ENCODE peak calls at places on chromosomes 13 and 19, in nine cellular contexts. J, M, W, L, T, K, C, U and Y are unnamed samples. For H3K4me1, the result is how much of the 10 kb centered on the place peaks cover.

GRCh38 chr19:18488403-18488723 is 33.5 kb downstream of the ELL start:
- DNase-seq in J (no peak), M (no peak), W (no peak), L (no peak), T (no peak), K (no peak), C (no peak), U (peak), Y (no peak)

GRCh38 chr19:11381535-11382369 is 2.4 kb downstream of the EPOR start:
- DNase-seq in J (peak), M (peak), W (peak), L (peak), T (peak), K (peak), C (peak), U (peak), Y (peak)

GRCh38 chr13:91346848-91347211 is 657 bp upstream of the MIR17HG start:
- DNase-seq in J (no peak), M (peak), W (no peak), L (no peak), T (no peak), K (no peak), C (peak), U (no peak), Y (no peak)

GRCh38 chr19:30066781-30067759 is 125.0 kb downstream of the URI1 start:
- DNase-seq in J (no peak), M (peak), W (no peak), L (no peak), T (peak), K (no peak), C (no peak), U (no peak), Y (no peak)

GRCh38 chr13:113592571-113592970 is 8.0 kb downstream of the TFDP1 start:
- DNase-seq in J (peak), M (peak), W (peak), L (no peak), T (no peak), K (peak), C (peak), U (no peak), Y (no peak)

GRCh38 chr19:43441736-43442135 is 23.7 kb downstream of the LYPD3 start:
- DNase-seq in J (no peak), M (no peak), W (no peak), L (no peak), T (no peak), K (no peak), C (no peak), U (no peak), Y (no peak)

GRCh38 chr13:75635101-75635620 is 969 bp upstream of the LMO7 start:
- DNase-seq in J (no peak), M (no peak), W (peak), L (no peak), T (no peak), K (no peak), C (no peak), U (no peak), Y (peak)

GRCh38 chr19:51735759-51736449 is 12.1 kb upstream of the HAS1 start:
- DNase-seq in J (peak), M (peak), W (no peak), L (peak), T (no peak), K (peak), C (peak), U (no peak), Y (peak)

GRCh38 chr19:45901432-45901903 is 945 bp downstream of the MYPOP start:
- DNase-seq in J (no peak), M (peak), W (peak), L (peak), T (peak), K (peak), C (peak), U (no peak), Y (peak)

GRCh38 chr13:84126671-84127171 is 244.4 kb upstream of the SLITRK1 start:
- DNase-seq in J (no peak), M (no peak), W (no peak), L (no peak), T (no peak), K (no peak), C (no peak), U (no peak), Y (no peak)

GRCh38 chr13:79973533-79973963 is 367.4 kb downstream of the SPRY2 start:
- DNase-seq in J (peak), M (peak), W (no peak), L (no peak), T (no peak), K (peak), C (peak), U (no peak), Y (no peak)

GRCh38 chr19:11673608-11674041 is 65.1 kb downstream of the ZNF823 start:
- DNase-seq in J (peak), M (peak), W (peak), L (peak), T (peak), K (no peak), C (peak), U (no peak), Y (peak)

GRCh38 chr19:48734625-48735024 is 5.8 kb downstream of the RASIP1 start:
- DNase-seq in J (no peak), M (no peak), W (no peak), L (no peak), T (no peak), K (no peak), C (no peak), U (no peak), Y (no peak)

GRCh38 chr13:32314968-32315254 is 252 bp downstream of the ZAR1L start:
- DNase-seq in J (no peak), M (peak), W (no peak), L (peak), T (no peak), K (no peak), C (peak), U (no peak), Y (no peak)

GRCh38 chr19:1101337-1101698 is 2.5 kb upstream of the GPX4 start:
- DNase-seq in J (no peak), M (peak), W (peak), L (no peak), T (no peak), K (no peak), C (peak), U (no peak), Y (peak)

GRCh38 chr13:51125495-51126226 is 14.6 kb upstream of the C13orf42 start:
- DNase-seq in J (no peak), M (peak), W (peak), L (peak), T (peak), K (no peak), C (peak), U (peak), Y (no peak)

GRCh38 chr13:20360041-20360491 is 127.9 kb upstream of the GJB6 start:
- DNase-seq in J (no peak), M (no peak), W (no peak), L (peak), T (no peak), K (no peak), C (peak), U (no peak), Y (no peak)

DNA sequence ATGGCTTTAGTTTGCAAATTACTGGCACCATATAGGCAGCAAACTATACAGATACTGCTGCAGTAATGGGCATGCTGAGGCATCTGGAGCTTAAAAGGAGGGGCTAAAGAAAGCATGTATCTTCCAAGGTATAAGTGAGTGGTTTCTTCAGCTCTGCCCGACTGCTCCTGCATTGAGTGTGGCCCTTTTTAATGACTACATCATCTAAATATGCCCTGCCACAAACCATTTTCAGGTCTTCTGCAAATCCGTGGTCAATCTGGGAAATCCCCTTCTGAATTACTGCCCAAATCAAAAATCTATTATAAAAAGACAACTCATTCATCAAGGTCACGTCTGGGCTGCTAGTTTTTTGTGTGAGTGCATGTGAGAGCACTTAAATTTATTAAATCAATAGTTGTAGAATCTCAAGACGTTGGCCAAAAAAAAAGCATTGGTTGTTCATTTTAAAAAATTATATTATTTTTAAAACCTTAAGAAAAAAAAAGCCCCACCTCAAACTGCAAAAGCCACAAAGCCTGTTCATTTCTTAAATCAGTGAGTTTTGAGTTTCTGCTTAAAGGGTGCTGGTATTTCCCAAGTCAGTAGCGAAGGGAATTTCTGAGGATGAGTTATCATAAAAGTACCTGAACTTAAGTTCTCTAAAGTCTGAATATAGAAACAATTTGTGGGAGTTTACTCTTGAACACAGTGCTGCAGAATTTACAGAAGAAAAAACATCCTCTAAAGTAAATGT is 16.3 kb downstream of the LCP1 start:
- DNase-seq in J (no peak), M (no peak), W (no peak), L (no peak), T (no peak), K (no peak), C (no peak), U (no peak), Y (no peak)
- TF ChIP-seq POLR2A in J (no peak), M (no peak), W (no peak), L (no peak), T (no peak), K (no peak), C (no peak), U (no peak), Y (no peak)

DNA sequence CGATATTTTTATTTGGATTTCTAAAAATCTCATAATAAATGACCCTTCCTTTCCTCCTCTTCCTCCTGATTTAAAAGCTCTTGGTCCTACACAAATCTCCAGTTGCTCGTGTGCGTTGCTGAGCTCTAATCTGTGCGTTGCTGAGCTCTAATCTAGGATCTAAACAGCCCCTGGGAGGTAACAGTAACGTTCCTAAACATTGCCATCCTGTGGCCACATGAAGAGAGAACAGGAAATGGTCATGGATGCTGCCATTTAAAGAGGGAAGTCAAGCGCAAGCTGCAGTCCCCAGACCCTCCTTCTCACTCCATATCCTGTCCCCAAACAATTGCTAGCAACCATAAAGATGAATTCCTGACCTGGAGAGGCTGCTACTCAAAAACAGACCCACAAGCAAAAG is 170.8 kb downstream of the NUFIP1 start:
- DNase-seq in J (no peak), M (no peak), W (no peak), L (peak), T (no peak), K (no peak), C (peak), U (no peak), Y (no peak)
- TF ChIP-seq CTCF in J (no peak), M (no peak), W (no peak), L (peak), T (no peak), K (no peak), C (peak), U (no peak), Y (no peak)

GRCh38 chr19:58561373-58562125 is 3.1 kb upstream of the UBE2M start:
- DNase-seq in J (no peak), M (no peak), W (no peak), L (no peak), T (no peak), K (no peak), C (no peak), U (no peak), Y (no peak)
- H3K4me1 ChIP-seq in J (under half), M (under half), W (under half), L (under half), T (under half), K (half or more), C (under half), U (under half), Y (under half)

GRCh38 chr13:100273576-100273975 is 184.7 kb downstream of the PCCA start:
- DNase-seq in J (no peak), M (no peak), W (no peak), L (no peak), T (no peak), K (no peak), C (no peak), U (no peak), Y (no peak)

GRCh38 chr13:100280681-100281080 is 191.8 kb downstream of the PCCA start:
- DNase-seq in J (no peak), M (no peak), W (no peak), L (peak), T (no peak), K (no peak), C (no peak), U (no peak), Y (no peak)

GRCh38 chr13:100274942-100275506 is 186.1 kb downstream of the PCCA start:
- DNase-seq in J (no peak), M (no peak), W (no peak), L (peak), T (no peak), K (no peak), C (no peak), U (no peak), Y (no peak)

GRCh38 chr13:100273138-100273537 is 184.2 kb downstream of the PCCA start:
- DNase-seq in J (no peak), M (no peak), W (no peak), L (no peak), T (no peak), K (no peak), C (no peak), U (no peak), Y (no peak)

GRCh38 chr13:100275746-100276145 is 186.9 kb downstream of the PCCA start:
- DNase-seq in J (no peak), M (no peak), W (no peak), L (no peak), T (no peak), K (no peak), C (no peak), U (no peak), Y (no peak)
- TF ChIP-seq POLR2A in J (no peak), M (no peak), W (no peak), L (no peak), T (no peak), K (no peak), C (no peak), U (no peak), Y (no peak)